ENCODE peak calls at places on chromosome 3, in five cellular contexts. One of them, this sample, is unnamed.

GRCh38 chr3:57227930-57228733 is 603 bp downstream of the APPL1 start:
- DNase-seq in AG10803: peak
- DNase-seq in A549: peak
- DNase-seq in heart right ventricle: peak
- DNase-seq in hepatocyte: peak
- DNase-seq in this sample: peak

GRCh38 chr3:57464801-57465200 is 79.3 kb downstream of the DNAH12 start:
- DNase-seq in A549: no peak
- DNase-seq in heart right ventricle: no peak
- DNase-seq in hepatocyte: no peak
- DNase-seq in AG10803: no peak
- DNase-seq in this sample: no peak

GRCh38 chr3:2172561-2173171 is 74.0 kb downstream of the CNTN4 start:
- DNase-seq in AG10803: no peak
- DNase-seq in A549: no peak
- DNase-seq in hepatocyte: no peak
- DNase-seq in heart right ventricle: no peak
- DNase-seq in this sample: no peak

GRCh38 chr3:12508316-12508715 is 24.0 kb downstream of the TSEN2 start:
- DNase-seq in heart right ventricle: no peak
- DNase-seq in AG10803: peak
- DNase-seq in A549: peak
- DNase-seq in hepatocyte: peak
- DNase-seq in this sample: peak

GRCh38 chr3:172908871-172909270 is 158.3 kb downstream of the ECT2 start:
- DNase-seq in A549: no peak
- DNase-seq in heart right ventricle: no peak
- DNase-seq in AG10803: no peak
- DNase-seq in hepatocyte: no peak
- DNase-seq in this sample: no peak

GRCh38 chr3:105613120-105613519 is 246.4 kb downstream of the ALCAM start:
- DNase-seq in heart right ventricle: no peak
- DNase-seq in A549: no peak
- DNase-seq in AG10803: peak
- DNase-seq in hepatocyte: no peak
- DNase-seq in this sample: no peak

GRCh38 chr3:10551139-10551538 is 45.8 kb upstream of the ATP2B2 start:
- DNase-seq in AG10803: no peak
- DNase-seq in heart right ventricle: no peak
- DNase-seq in A549: no peak
- DNase-seq in hepatocyte: no peak
- DNase-seq in this sample: no peak

GRCh38 chr3:156396851-156397250 is 158.1 kb downstream of the SSR3 start:
- DNase-seq in AG10803: peak
- DNase-seq in hepatocyte: no peak
- DNase-seq in heart right ventricle: no peak
- DNase-seq in A549: no peak
- DNase-seq in this sample: no peak

GRCh38 chr3:141707741-141708203 is 30.3 kb upstream of the RNF7 start:
- DNase-seq in A549: no peak
- DNase-seq in AG10803: peak
- DNase-seq in heart right ventricle: no peak
- DNase-seq in hepatocyte: no peak
- DNase-seq in this sample: no peak

GRCh38 chr3:24088782-24089181 is 143.7 kb downstream of the NR1D2 start:
- DNase-seq in A549: peak
- DNase-seq in heart right ventricle: no peak
- DNase-seq in AG10803: peak
- DNase-seq in hepatocyte: peak
- DNase-seq in this sample: no peak

GRCh38 chr3:123337226-123337625 is 111.7 kb downstream of the ADCY5 start:
- DNase-seq in AG10803: no peak
- DNase-seq in hepatocyte: no peak
- DNase-seq in A549: no peak
- DNase-seq in heart right ventricle: no peak
- DNase-seq in this sample: no peak

GRCh38 chr3:48451270-48451669 is 4.7 kb downstream of the ATRIP start:
- DNase-seq in A549: no peak
- DNase-seq in hepatocyte: no peak
- DNase-seq in AG10803: no peak
- DNase-seq in heart right ventricle: no peak
- DNase-seq in this sample: no peak

GRCh38 chr3:181103605-181104004 is 114.1 kb upstream of the DNAJC19 start:
- DNase-seq in heart right ventricle: no peak
- DNase-seq in hepatocyte: peak
- DNase-seq in A549: no peak
- DNase-seq in AG10803: no peak
- DNase-seq in this sample: no peak

GRCh38 chr3:12695112-12695511 is 31.2 kb upstream of the RAF1 start:
- DNase-seq in AG10803: peak
- DNase-seq in hepatocyte: no peak
- DNase-seq in heart right ventricle: no peak
- DNase-seq in A549: no peak
- DNase-seq in this sample: no peak

GRCh38 chr3:193977622-193978021 is 158.3 kb upstream of the HES1 start:
- DNase-seq in A549: no peak
- DNase-seq in hepatocyte: no peak
- DNase-seq in AG10803: no peak
- DNase-seq in heart right ventricle: no peak
- DNase-seq in this sample: no peak

GRCh38 chr3:179967622-179968021 is 69.1 kb downstream of the PEX5L start:
- DNase-seq in A549: no peak
- DNase-seq in heart right ventricle: no peak
- DNase-seq in AG10803: no peak
- DNase-seq in hepatocyte: no peak
- DNase-seq in this sample: no peak

GRCh38 chr3:188061133-188061532 is 92.8 kb upstream of the LPP start:
- DNase-seq in hepatocyte: peak
- DNase-seq in AG10803: peak
- DNase-seq in A549: peak
- DNase-seq in heart right ventricle: no peak
- DNase-seq in this sample: no peak

GRCh38 chr3:99910752-99911151 is 93.1 kb downstream of the CMSS1 start:
- DNase-seq in AG10803: no peak
- DNase-seq in A549: no peak
- DNase-seq in hepatocyte: no peak
- DNase-seq in heart right ventricle: no peak
- DNase-seq in this sample: no peak

GRCh38 chr3:153162513-153163348 is 705 bp downstream of the RAP2B start:
- DNase-seq in hepatocyte: peak
- DNase-seq in A549: no peak
- DNase-seq in heart right ventricle: peak
- DNase-seq in AG10803: peak
- DNase-seq in this sample: peak

GRCh38 chr3:105956311-105956710 is 87.5 kb upstream of the CBLB start:
- DNase-seq in heart right ventricle: no peak
- DNase-seq in hepatocyte: no peak
- DNase-seq in A549: no peak
- DNase-seq in AG10803: no peak
- DNase-seq in this sample: no peak

GRCh38 chr3:150105025-150105424 is 134.3 kb upstream of the PFN2 start:
- DNase-seq in AG10803: no peak
- DNase-seq in hepatocyte: no peak
- DNase-seq in A549: no peak
- DNase-seq in heart right ventricle: no peak
- DNase-seq in this sample: no peak

GRCh38 chr3:4320453-4320852 is 17.3 kb downstream of the SETMAR start:
- DNase-seq in hepatocyte: no peak
- DNase-seq in heart right ventricle: no peak
- DNase-seq in A549: no peak
- DNase-seq in AG10803: peak
- DNase-seq in this sample: no peak

GRCh38 chr3:171187706-171188290 is 161.3 kb upstream of the SLC2A2 start:
- DNase-seq in heart right ventricle: peak
- DNase-seq in hepatocyte: peak
- DNase-seq in AG10803: peak
- DNase-seq in A549: peak
- DNase-seq in this sample: no peak

GRCh38 chr3:114848087-114848486 is 299.0 kb downstream of the ZBTB20 start:
- DNase-seq in AG10803: no peak
- DNase-seq in A549: no peak
- DNase-seq in heart right ventricle: no peak
- DNase-seq in hepatocyte: no peak
- DNase-seq in this sample: no peak

GRCh38 chr3:187975571-187976360 is 178.2 kb upstream of the LPP start:
- DNase-seq in hepatocyte: no peak
- DNase-seq in AG10803: peak
- DNase-seq in heart right ventricle: no peak
- DNase-seq in A549: no peak
- DNase-seq in this sample: no peak

GRCh38 chr3:58101499-58102370 is 93.5 kb downstream of the FLNB start:
- DNase-seq in AG10803: no peak
- DNase-seq in A549: no peak
- DNase-seq in heart right ventricle: no peak
- DNase-seq in hepatocyte: peak
- DNase-seq in this sample: no peak

GRCh38 chr3:113212155-113212844 is 943 bp downstream of the BOC start:
- DNase-seq in AG10803: peak
- DNase-seq in heart right ventricle: no peak
- DNase-seq in hepatocyte: peak
- DNase-seq in A549: peak
- DNase-seq in this sample: peak

GRCh38 chr3:48636149-48636548 is 888 bp upstream of the SLC26A6 start:
- DNase-seq in hepatocyte: no peak
- DNase-seq in AG10803: no peak
- DNase-seq in heart right ventricle: no peak
- DNase-seq in A549: no peak
- DNase-seq in this sample: no peak

GRCh38 chr3:167396075-167396474 is 16.0 kb upstream of the ZBBX start:
- DNase-seq in AG10803: no peak
- DNase-seq in heart right ventricle: no peak
- DNase-seq in hepatocyte: no peak
- DNase-seq in A549: no peak
- DNase-seq in this sample: no peak

DNA sequence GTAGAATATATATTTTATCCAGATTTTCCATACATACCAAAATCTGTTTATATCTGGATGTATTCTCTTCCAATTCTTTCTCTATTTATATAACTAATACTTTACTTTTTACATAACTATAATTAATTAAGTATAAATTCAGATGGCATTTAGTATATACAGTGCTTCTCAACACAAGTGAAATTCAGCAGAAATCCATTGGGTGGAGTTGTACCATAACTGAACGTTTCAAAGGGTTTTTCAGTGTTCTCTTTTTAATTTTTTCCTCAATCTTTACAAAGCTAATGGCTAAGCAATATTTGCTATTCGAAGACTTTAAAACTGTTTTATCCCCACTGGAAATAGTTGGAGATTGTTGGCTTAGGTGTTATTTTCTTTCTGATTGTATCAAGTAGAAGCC is 13.9 kb upstream of the ZBBX start:
- DNase-seq in hepatocyte: no peak
- DNase-seq in A549: no peak
- DNase-seq in heart right ventricle: no peak
- DNase-seq in AG10803: no peak
- DNase-seq in this sample: no peak
- TF ChIP-seq CTCF in hepatocyte: peak
- TF ChIP-seq CTCF in A549: no peak
- TF ChIP-seq CTCF in heart right ventricle: peak
- TF ChIP-seq CTCF in AG10803: no peak
- TF ChIP-seq CTCF in this sample: no peak

DNA sequence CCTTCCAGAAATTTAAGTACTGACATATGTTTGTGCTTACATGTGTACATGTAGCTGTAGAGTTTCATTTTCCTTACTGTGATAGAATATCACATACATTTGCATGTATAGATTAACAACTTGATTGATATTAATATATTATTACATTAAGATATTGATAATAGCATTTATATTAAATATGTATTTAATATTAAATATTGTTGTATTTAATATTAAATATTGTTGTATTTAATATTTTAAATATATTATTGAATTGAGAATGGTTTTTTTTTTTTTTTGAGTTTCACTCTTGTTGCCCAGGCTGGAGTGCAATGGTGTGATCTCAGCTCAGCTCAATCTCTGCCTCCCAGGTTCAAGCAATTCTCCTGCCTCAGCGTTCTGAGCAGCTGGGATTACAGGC is 76.5 kb downstream of the MYH15 start:
- DNase-seq in heart right ventricle: no peak
- DNase-seq in AG10803: no peak
- DNase-seq in hepatocyte: no peak
- DNase-seq in A549: no peak
- DNase-seq in this sample: no peak
- TF ChIP-seq CTCF in heart right ventricle: no peak
- TF ChIP-seq CTCF in AG10803: no peak
- TF ChIP-seq CTCF in hepatocyte: no peak
- TF ChIP-seq CTCF in A549: no peak
- TF ChIP-seq CTCF in this sample: no peak

DNA sequence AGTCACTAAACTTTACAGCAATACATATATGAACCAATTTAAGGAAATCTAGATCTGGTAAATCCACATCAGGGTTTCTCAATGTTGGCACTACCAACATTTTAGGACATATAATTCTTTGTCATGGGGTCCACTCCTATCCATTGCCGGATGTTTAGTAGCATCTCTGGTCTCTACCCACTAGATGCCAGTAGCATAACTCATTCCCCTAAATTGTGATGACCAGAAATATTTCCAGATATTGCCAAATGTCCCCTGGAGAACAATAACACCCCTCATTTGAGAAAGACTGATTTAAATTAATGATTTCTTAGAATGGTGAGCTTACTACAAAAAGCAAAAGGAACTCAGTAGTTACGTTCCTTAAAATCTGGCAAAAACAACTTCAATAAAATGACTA is 23.1 kb upstream of the ANKRD28 start:
- DNase-seq in AG10803: peak
- DNase-seq in A549: no peak
- DNase-seq in hepatocyte: no peak
- DNase-seq in heart right ventricle: no peak
- DNase-seq in this sample: no peak
- TF ChIP-seq CTCF in AG10803: peak
- TF ChIP-seq CTCF in A549: no peak
- TF ChIP-seq CTCF in hepatocyte: no peak
- TF ChIP-seq CTCF in heart right ventricle: no peak
- TF ChIP-seq CTCF in this sample: no peak

GRCh38 chr3:31695280-31696008 is 162.7 kb downstream of the STT3B start:
- DNase-seq in AG10803: no peak
- DNase-seq in hepatocyte: peak
- DNase-seq in heart right ventricle: no peak
- DNase-seq in A549: no peak
- DNase-seq in this sample: no peak

GRCh38 chr3:31693346-31693745 is 160.6 kb downstream of the STT3B start:
- DNase-seq in heart right ventricle: no peak
- DNase-seq in AG10803: no peak
- DNase-seq in A549: no peak
- DNase-seq in hepatocyte: no peak
- DNase-seq in this sample: no peak

GRCh38 chr3:31696815-31697548 is 164.3 kb downstream of the STT3B start:
- DNase-seq in AG10803: no peak
- DNase-seq in heart right ventricle: no peak
- DNase-seq in A549: no peak
- DNase-seq in hepatocyte: no peak
- DNase-seq in this sample: no peak

GRCh38 chr3:31692714-31693113 is 160.0 kb downstream of the STT3B start:
- DNase-seq in hepatocyte: no peak
- DNase-seq in AG10803: no peak
- DNase-seq in heart right ventricle: no peak
- DNase-seq in A549: no peak
- DNase-seq in this sample: no peak

DNA sequence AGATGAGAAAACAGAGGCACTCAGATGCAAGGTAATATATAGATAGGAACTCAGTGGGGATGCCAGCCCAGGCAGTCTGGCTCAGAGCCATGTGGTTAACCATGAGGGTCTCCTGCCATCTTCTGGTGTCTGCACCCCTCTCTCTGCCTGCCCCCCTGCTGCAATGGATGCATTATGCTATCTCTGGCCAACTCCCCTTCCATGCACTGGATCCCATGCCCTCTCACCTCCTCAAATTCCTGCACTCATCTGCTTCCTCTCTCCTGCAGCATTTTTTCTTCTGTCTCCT is 163.2 kb downstream of the STT3B start:
- DNase-seq in heart right ventricle: no peak
- DNase-seq in AG10803: no peak
- DNase-seq in hepatocyte: no peak
- DNase-seq in A549: no peak
- DNase-seq in this sample: no peak
- TF ChIP-seq CTCF in heart right ventricle: no peak
- TF ChIP-seq CTCF in AG10803: no peak
- TF ChIP-seq CTCF in hepatocyte: no peak
- TF ChIP-seq CTCF in A549: no peak
- TF ChIP-seq CTCF in this sample: no peak

This sample was measured in glutamatergic neuron.